ENCODE peak calls at places on chromosome 19, in seven cellular contexts. R is thoracic aorta, O is HCT116, B is prostate gland, T is tibial nerve, A is adrenal gland, Q is left ventricle myocardium inferior. F is an unnamed sample.

GRCh38 chr19:45526143-45526542 is 18.9 kb downstream of the VASP start:
- DNase-seq in T (peak; percentile 47), R (no peak), B (peak; percentile 42), Q (peak; percentile 61), A (peak; percentile 84), O (no peak), F (peak; percentile 68)

GRCh38 chr19:5358173-5358800 is 17.7 kb upstream of the PTPRS start:
- DNase-seq in Q (no peak), A (no peak), T (no peak), B (no peak), O (peak; percentile 50), R (no peak), F (no peak)

GRCh38 chr19:10102787-10103236 is 334 bp upstream of the ANGPTL6 start:
- DNase-seq in O (no peak), T (no peak), R (no peak), Q (no peak), A (no peak), B (no peak), F (no peak)

GRCh38 chr19:43983912-43984686 is at the start of gene ZNF155:
- DNase-seq in A (peak; percentile 96), R (peak; percentile 76), O (peak; percentile 86), Q (peak; percentile 90), T (peak; percentile 87), B (peak; percentile 94), F (peak; percentile 97)

GRCh38 chr19:14167594-14168138 is 31.3 kb upstream of the ASF1B start:
- DNase-seq in A (no peak), O (no peak), B (no peak), T (no peak), R (no peak), Q (no peak), F (no peak)

GRCh38 chr19:15469513-15470297 is 5.4 kb upstream of the RASAL3 start:
- DNase-seq in T (no peak), R (no peak), A (no peak), B (no peak), O (no peak), Q (no peak), F (no peak)

GRCh38 chr19:5309438-5310204 is 31.0 kb downstream of the PTPRS start:
- DNase-seq in Q (no peak), A (no peak), O (no peak), T (no peak), R (no peak), B (no peak), F (no peak)

GRCh38 chr19:49338691-49339363 is 3.6 kb downstream of the CD37 start:
- DNase-seq in T (no peak), A (peak; percentile 85), B (peak; percentile 93), O (no peak), R (peak; percentile 42), Q (peak; percentile 75), F (peak; percentile 71)

GRCh38 chr19:3700242-3701032 is at the start of gene PIP5K1C:
- DNase-seq in O (peak; percentile 75), Q (peak; percentile 91), T (peak; percentile 91), A (peak; percentile 90), R (peak; percentile 41), B (peak; percentile 84), F (peak; percentile 87)

GRCh38 chr19:42097461-42097860 is 21.5 kb downstream of the ZNF574 start:
- DNase-seq in B (no peak), Q (no peak), O (no peak), T (no peak), R (no peak), A (no peak), F (no peak)

GRCh38 chr19:43504426-43505185 is at the start of gene PHLDB3:
- DNase-seq in B (peak; percentile 70), R (no peak), A (no peak), Q (no peak), O (no peak), T (no peak), F (no peak)

GRCh38 chr19:17847538-17848366 is at the start of gene JAK3:
- DNase-seq in Q (peak; percentile 54), A (peak; percentile 63), O (no peak), R (no peak), T (no peak), B (no peak), F (no peak)

GRCh38 chr19:55212447-55212846 is 3.1 kb upstream of the PTPRH start:
- DNase-seq in O (peak; percentile 72), A (no peak), T (no peak), B (no peak), Q (no peak), R (no peak), F (no peak)

GRCh38 chr19:5313307-5313706 is 27.3 kb downstream of the PTPRS start:
- DNase-seq in Q (no peak), O (no peak), B (no peak), A (no peak), R (no peak), T (no peak), F (no peak)

DNA sequence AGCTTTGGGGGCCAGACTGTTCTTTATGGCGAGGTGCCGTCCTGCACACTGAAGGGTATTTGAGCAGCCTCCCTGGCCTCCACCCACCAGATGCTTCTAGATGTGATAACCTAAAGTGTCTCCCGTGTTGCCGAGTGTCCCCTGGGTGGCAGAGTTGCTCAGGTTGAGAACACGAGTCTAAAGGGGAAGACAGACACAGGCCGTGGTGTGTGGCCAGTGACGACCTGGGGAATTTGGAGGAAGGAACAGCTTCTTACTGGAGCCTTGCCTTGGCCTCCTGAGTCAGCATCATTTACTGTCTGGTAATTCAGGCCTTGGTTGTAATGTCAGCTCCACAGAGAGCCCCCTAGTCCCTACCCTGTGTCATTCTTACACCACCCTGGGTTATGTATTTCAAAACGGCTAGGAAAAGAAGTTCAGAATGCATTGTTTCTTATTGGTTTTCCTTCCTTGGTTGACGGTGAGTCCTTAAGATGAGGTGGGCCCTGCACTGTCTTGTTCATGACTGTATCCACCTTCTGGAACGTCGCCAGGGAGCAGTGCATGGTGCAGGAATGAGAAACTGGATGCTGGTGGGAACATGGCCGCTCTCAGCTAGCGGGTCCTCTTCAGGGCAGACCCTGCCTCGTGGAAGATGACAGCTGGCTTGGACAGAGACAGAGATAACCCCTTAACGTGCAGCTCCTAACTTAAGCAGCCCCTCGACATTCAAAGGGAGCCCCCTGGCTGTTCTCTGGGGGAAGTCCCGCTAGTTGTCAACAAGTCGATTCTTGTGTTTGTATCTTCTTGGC is 7.1 kb downstream of the SIN3B start:
- DNase-seq in A (no peak), B (peak; percentile 30), R (no peak), T (peak; percentile 48), O (no peak), Q (no peak), F (no peak)
- TF ChIP-seq CTCF in A (no peak), B (peak; percentile 35), R (no peak), T (no peak), O (peak; percentile 20), Q (peak; percentile 33), F (no peak)

DNA sequence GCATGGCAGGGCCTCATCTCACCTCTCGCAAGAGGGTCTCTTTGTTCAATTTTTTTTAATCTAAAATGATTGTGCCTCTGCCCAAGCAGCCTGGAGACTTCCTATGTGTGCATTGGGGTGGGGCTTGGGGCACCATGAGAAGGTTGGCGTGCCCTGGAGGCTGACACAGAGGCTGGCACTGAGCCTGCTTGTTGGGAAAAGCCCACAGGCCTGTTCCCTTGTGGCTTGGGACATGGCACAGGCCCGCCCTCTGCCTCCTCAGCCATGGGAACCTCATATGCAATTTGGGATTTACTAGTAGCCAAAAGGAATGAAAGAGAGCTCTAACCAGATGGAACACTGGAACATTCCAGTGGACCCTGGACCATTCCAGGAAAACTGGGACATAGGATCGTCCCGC is 8.0 kb downstream of the FXYD3 start:
- DNase-seq in A (no peak), T (peak; percentile 67), B (peak; percentile 76), R (peak; percentile 50), O (no peak), Q (peak; percentile 44), F (no peak)
- H3K4me3 ChIP-seq in A (no peak overlapping the region), T (peak overlapping the region; percentile 58), B (no peak overlapping the region), R (peak overlapping the region; percentile 87), O (no peak overlapping the region), Q (peak overlapping the region; percentile 79), F (no peak overlapping the region)

GRCh38 chr19:40335855-40336700 is 12.1 kb downstream of the C19orf47 start:
- DNase-seq in B (no peak), O (no peak), Q (no peak), R (no peak), A (no peak), T (no peak), F (no peak)

GRCh38 chr19:40337594-40337993 is 10.6 kb downstream of the C19orf47 start:
- DNase-seq in Q (no peak), A (no peak), T (no peak), O (no peak), R (no peak), B (no peak), F (no peak)

GRCh38 chr19:40339018-40339728 is 9.0 kb downstream of the C19orf47 start:
- DNase-seq in B (no peak), R (no peak), T (no peak), Q (no peak), A (no peak), O (no peak), F (no peak)

GRCh38 chr19:40335101-40335500 is 13.1 kb downstream of the C19orf47 start:
- DNase-seq in T (no peak), A (no peak), B (no peak), Q (no peak), R (no peak), O (no peak), F (no peak)

GRCh38 chr19:40337107-40337506 is 11.1 kb downstream of the C19orf47 start:
- DNase-seq in B (no peak), R (no peak), A (no peak), O (no peak), T (no peak), Q (no peak), F (no peak)
- H3K9me3 ChIP-seq in B (no peaks in the 10 kb centered on the region), R (no peaks in the 10 kb centered on the region), A (no peaks in the 10 kb centered on the region), O (no peaks in the 10 kb centered on the region), T (no peaks in the 10 kb centered on the region), Q (no peaks in the 10 kb centered on the region), F (no peaks in the 10 kb centered on the region)

GRCh38 chr19:7497292-7497691 is 8.5 kb upstream of the PEX11G start:
- DNase-seq in R (no peak), O (no peak), A (no peak), T (no peak), Q (no peak), B (no peak), F (no peak)

GRCh38 chr19:7505288-7505681 is 10.6 kb upstream of the ZNF358 start:
- DNase-seq in A (no peak), R (no peak), T (no peak), O (no peak), B (no peak), Q (no peak), F (no peak)

GRCh38 chr19:7504684-7505083 is 11.2 kb upstream of the ZNF358 start:
- DNase-seq in Q (no peak), R (no peak), T (no peak), O (no peak), A (no peak), B (no peak), F (no peak)

GRCh38 chr19:7502552-7502951 is 13.4 kb upstream of the ZNF358 start:
- DNase-seq in Q (no peak), B (no peak), O (no peak), R (no peak), A (no peak), T (no peak), F (no peak)

DNA sequence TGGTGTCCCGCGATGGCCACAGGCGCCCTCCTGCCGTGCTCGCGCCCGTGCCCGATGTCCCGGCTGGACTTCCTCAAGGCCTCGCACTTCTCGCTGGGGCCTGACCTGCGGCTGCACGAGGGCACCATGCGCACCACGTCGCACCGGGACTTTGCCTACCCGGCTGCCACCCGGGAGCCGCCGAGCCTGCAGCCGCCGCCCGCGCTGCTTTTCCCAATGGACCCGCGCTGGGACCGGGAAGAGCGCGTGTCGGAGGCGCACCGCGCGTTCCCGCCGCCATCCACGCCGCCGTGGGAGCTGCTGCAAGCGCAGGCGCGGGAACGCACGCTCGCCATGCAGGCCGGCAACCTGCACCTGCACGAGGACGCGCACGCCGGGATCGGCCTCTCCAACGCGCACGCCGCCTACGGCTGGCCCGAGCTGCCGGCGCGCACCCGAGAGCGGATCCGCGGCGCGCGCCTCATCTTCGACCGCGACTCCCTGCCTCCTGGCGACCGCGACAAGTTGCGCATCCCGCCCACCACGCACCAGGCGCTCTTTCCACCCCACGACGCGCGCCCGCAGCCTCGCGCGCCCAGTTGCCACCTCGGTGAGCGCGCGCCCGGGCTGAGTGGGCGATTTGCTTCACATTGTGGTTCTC is 12.1 kb upstream of the PEX11G start:
- DNase-seq in B (peak; percentile 60), A (peak; percentile 79), R (no peak), O (peak; percentile 78), T (no peak), Q (no peak), F (no peak)
- TF ChIP-seq CTCF in B (peak; percentile 24), A (no peak), R (peak; percentile 25), O (no peak), T (no peak), Q (no peak), F (no peak)